ENCODE peak calls at places on chromosomes 13 and 19, in seven cellular contexts. I, U, N, G, P, M and B are unnamed samples.
A peak's percentile ranks its signal among the peaks of the same experiment; 100 is the strongest.

GRCh38 chr13:72808917-72809500 is 27.1 kb downstream of the PIBF1 start:
- DNase-seq in I (no peak), U (peak; percentile 9), N (no peak), G (no peak), P (no peak), M (no peak), B (no peak)

GRCh38 chr13:51501592-51502205 is 48.9 kb upstream of the INTS6 start:
- DNase-seq in I (no peak), U (no peak), N (no peak), G (no peak), P (no peak), M (no peak), B (no peak)

GRCh38 chr13:48730971-48731658 is 77.4 kb downstream of the CYSLTR2 start:
- DNase-seq in I (no peak), U (peak; percentile 9), N (no peak), G (no peak), P (no peak), M (no peak), B (no peak)

GRCh38 chr19:1365306-1365963 is 18.3 kb upstream of the NDUFS7 start:
- DNase-seq in I (no peak), U (no peak), N (no peak), G (no peak), P (no peak), M (no peak), B (no peak)

GRCh38 chr19:40365613-40366401 is 17.3 kb downstream of the PLD3 start:
- DNase-seq in I (peak; percentile 72), U (peak; percentile 91), N (peak; percentile 50), G (peak; percentile 79), P (peak; percentile 43), M (peak; percentile 93), B (no peak)

GRCh38 chr19:53947624-53948023 is 15.1 kb upstream of the CACNG8 start:
- DNase-seq in I (no peak), U (peak; percentile 56), N (no peak), G (no peak), P (no peak), M (peak; percentile 83), B (no peak)

GRCh38 chr13:27379694-27380596 is 44.5 kb upstream of the GTF3A start:
- DNase-seq in I (peak; percentile 89), U (peak; percentile 83), N (peak; percentile 88), G (peak; percentile 66), P (peak; percentile 86), M (peak; percentile 88), B (no peak)

GRCh38 chr19:31675187-31675913 is 326.1 kb upstream of the TSHZ3 start:
- DNase-seq in I (no peak), U (no peak), N (no peak), G (no peak), P (no peak), M (no peak), B (no peak)

GRCh38 chr13:48489003-48489402 is 43.9 kb downstream of the RCBTB2 start:
- DNase-seq in I (no peak), U (no peak), N (no peak), G (no peak), P (no peak), M (no peak), B (no peak)

GRCh38 chr13:27797228-27797624 is 4.9 kb downstream of the GSX1 start:
- DNase-seq in I (no peak), U (peak; percentile 90), N (no peak), G (no peak), P (no peak), M (peak; percentile 80), B (no peak)

GRCh38 chr13:42574011-42574410 is at the start of gene TNFSF11:
- DNase-seq in I (no peak), U (peak; percentile 59), N (no peak), G (no peak), P (no peak), M (peak; percentile 73), B (no peak)

GRCh38 chr19:2149980-2150793 is 1.2 kb downstream of the AP3D1 start:
- DNase-seq in I (peak; percentile 58), U (peak; percentile 42), N (peak; percentile 44), G (no peak), P (peak; percentile 42), M (no peak), B (no peak)

GRCh38 chr13:107450931-107451330 is 764.4 kb downstream of the LIG4 start:
- DNase-seq in I (no peak), U (no peak), N (no peak), G (no peak), P (no peak), M (no peak), B (no peak)

GRCh38 chr13:51027644-51028043 is 83.4 kb downstream of the C13orf42 start:
- DNase-seq in I (no peak), U (no peak), N (no peak), G (no peak), P (no peak), M (no peak), B (no peak)

DNA sequence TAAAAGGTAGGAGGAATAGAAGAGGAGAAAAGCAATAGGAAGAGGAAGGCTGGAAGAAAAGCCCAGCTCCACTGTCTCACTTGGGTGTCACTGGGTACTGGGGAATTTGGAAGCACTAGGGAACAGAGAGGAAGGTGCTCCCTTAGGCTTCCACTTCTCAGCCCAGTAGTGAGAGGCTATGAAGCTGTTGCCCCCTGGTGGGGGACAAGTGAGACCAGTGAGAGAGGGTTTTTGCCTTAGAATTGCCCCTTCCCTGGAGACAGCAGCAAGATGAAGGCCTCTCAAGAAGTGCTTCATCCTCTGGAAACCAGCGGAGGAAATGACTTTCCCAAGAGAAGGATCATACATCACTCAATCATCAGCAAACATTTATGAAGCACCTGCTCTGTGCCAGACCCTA is 4.7 kb upstream of the ZNF606 start:
- DNase-seq in I (no peak), U (no peak), N (no peak), G (no peak), P (no peak), M (peak; percentile 49), B (no peak)
- TF ChIP-seq CTCF in I (no peak), U (peak; percentile 11), N (no peak), G (no peak), P (no peak), M (peak; percentile 42), B (no peak)

DNA sequence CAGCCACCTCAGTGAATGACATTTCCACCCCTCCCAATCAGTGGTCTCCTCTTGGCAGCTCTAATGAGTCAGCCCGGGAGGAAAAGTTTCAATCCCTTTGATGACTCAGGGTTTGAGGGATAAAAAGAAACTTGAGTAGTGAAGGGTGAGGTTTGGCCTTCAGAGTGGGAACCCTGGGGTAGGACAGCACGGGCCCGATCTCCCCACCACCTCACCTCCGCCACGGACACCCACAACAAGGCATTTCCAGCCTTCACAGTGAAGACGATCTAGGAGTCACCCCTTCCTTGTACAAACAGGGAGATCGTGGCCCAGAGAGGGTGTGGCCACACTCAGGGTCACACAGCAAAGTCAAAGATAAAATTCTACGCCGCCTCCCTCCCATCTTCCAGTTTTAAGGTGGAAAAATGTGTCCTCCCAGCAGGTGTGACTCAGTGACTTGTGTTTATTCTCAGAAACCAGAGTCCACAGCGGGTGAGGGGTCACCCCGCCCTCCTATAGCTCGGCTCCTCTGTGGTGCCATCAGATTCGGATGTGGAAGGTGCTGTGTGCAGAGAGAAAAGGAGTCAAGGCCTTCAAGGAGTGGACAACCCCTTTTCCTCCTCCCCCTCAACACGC is 12.3 kb downstream of the CIB3 start:
- DNase-seq in I (no peak), U (no peak), N (peak; percentile 47), G (no peak), P (no peak), M (no peak), B (no peak)
- H3K27ac ChIP-seq in I (no peak overlapping the region), U (no peak overlapping the region), N (no peak overlapping the region), G (no peak overlapping the region), P (no peak overlapping the region), M (no peak overlapping the region), B (no peak overlapping the region)

GRCh38 chr19:16860118-16860517 is 28.7 kb upstream of the F2RL3 start:
- DNase-seq in I (no peak), U (no peak), N (no peak), G (no peak), P (no peak), M (no peak), B (no peak)

GRCh38 chr19:16860996-16861395 is 27.8 kb upstream of the F2RL3 start:
- DNase-seq in I (no peak), U (no peak), N (no peak), G (no peak), P (no peak), M (no peak), B (no peak)

GRCh38 chr19:16861875-16862274 is 26.9 kb upstream of the F2RL3 start:
- DNase-seq in I (no peak), U (no peak), N (no peak), G (no peak), P (no peak), M (no peak), B (no peak)

GRCh38 chr19:16862826-16863405 is 25.9 kb upstream of the F2RL3 start:
- DNase-seq in I (no peak), U (no peak), N (no peak), G (no peak), P (no peak), M (no peak), B (no peak)

GRCh38 chr19:16859626-16860025 is 29.2 kb upstream of the F2RL3 start:
- DNase-seq in I (no peak), U (no peak), N (no peak), G (no peak), P (no peak), M (no peak), B (no peak)
- TF ChIP-seq CTCF in I (no peak), U (no peak), N (no peak), G (no peak), P (no peak), M (no peak), B (no peak)

GRCh38 chr13:33550885-33551284 is 265.3 kb upstream of the STARD13 start:
- DNase-seq in I (no peak), U (no peak), N (no peak), G (no peak), P (no peak), M (no peak), B (no peak)

GRCh38 chr13:33556828-33557227 is 261.1 kb upstream of the RFC3 start:
- DNase-seq in I (no peak), U (no peak), N (no peak), G (no peak), P (no peak), M (no peak), B (no peak)

GRCh38 chr13:33560722-33561121 is 257.2 kb upstream of the RFC3 start:
- DNase-seq in I (no peak), U (no peak), N (no peak), G (no peak), P (no peak), M (no peak), B (no peak)

DNA sequence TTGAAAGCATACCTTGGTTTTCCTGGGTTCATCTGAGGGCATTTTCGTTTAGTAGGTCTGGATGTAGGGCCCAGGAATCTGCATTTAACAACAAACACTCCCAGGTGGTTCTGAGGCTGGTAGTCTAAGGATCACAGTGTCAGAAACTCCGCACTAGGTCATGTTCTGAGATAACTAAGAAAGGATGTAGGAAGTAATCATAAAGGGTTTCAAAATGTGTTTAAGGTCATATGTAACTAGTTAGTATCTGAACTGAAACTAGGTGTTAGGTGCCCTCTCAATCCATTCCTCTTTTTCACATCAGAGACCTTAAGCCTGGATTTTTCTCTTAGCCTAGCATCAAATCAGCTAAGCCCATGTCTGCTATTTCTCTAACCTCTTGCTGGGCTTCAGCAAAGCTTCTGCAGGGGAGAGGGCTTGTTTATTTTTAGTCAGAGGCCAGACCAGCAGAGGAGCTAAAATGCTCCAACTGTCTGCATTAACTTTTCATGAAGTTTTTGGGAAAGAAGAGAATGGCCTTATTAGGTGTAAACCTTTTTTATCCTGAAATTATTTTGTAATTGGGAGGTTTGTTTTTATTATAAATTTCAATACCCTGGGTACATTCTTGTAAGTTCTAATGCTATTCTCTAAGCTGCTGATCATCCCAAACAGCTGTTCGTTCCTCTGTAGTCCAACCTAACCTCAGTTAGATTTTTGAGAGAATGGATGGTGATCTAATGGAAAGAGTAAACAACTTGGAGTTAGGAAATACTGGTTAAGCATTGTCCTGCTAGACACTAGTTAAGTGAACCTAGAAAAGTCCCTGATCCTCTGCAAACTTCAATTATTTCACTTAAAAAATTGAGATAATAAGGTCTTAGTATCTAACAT is 262.8 kb upstream of the RFC3 start:
- DNase-seq in I (no peak), U (peak; percentile 14), N (no peak), G (no peak), P (no peak), M (no peak), B (no peak)
- H3K27ac ChIP-seq in I (no peak overlapping the region), U (peak overlapping the region; percentile 68), N (no peak overlapping the region), G (no peak overlapping the region), P (no peak overlapping the region), M (no peak overlapping the region), B (no peak overlapping the region)